ENCODE peak calls at places on chromosomes 16 and 17, in nine cellular contexts. T is WERI-Rb-1, U is endothelial cell, D is A549, L is fibroblast of pulmonary artery, E is AG10803, Q is heart right ventricle, F is NB4, X is AG04450. J is an unnamed sample.

GRCh38 chr17:37131670-37132620 is 183.2 kb downstream of the AATF start:
- DNase-seq in D (no peak), L (no peak), X (no peak), E (no peak), F (no peak), T (no peak), Q (no peak), U (no peak), J (no peak)

GRCh38 chr17:42026821-42027539 is 7.1 kb downstream of the NKIRAS2 start:
- DNase-seq in X (no peak), Q (no peak), U (no peak), F (no peak), T (no peak), E (no peak), L (no peak), D (no peak), J (no peak)

GRCh38 chr17:81802048-81802758 is 1.7 kb upstream of the GCGR start:
- DNase-seq in U (no peak), D (no peak), Q (no peak), E (no peak), T (no peak), X (no peak), L (no peak), F (no peak), J (no peak)

GRCh38 chr17:47288531-47289116 is 35.0 kb downstream of the ITGB3 start:
- DNase-seq in Q (no peak), D (peak), X (no peak), L (peak), F (peak), E (no peak), U (no peak), T (no peak), J (no peak)

GRCh38 chr17:38656959-38657823 is 17.6 kb downstream of the EPOP start:
- DNase-seq in X (no peak), F (no peak), U (no peak), T (no peak), D (no peak), L (no peak), Q (no peak), E (no peak), J (peak)

GRCh38 chr16:87700406-87701065 is 65.2 kb downstream of the KLHDC4 start:
- DNase-seq in E (no peak), U (no peak), F (no peak), Q (no peak), T (no peak), X (no peak), L (no peak), D (no peak), J (no peak)

GRCh38 chr16:626787-627457 is 3.9 kb upstream of the WFIKKN1 start:
- DNase-seq in X (peak), L (peak), E (peak), T (no peak), F (no peak), Q (no peak), U (no peak), D (peak), J (no peak)

GRCh38 chr17:41688641-41689496 is at the start of gene EIF1:
- DNase-seq in T (peak), F (peak), D (peak), X (peak), L (peak), U (peak), E (peak), Q (peak), J (peak)

GRCh38 chr16:88825146-88825545 is 13.4 kb upstream of the APRT start:
- DNase-seq in F (no peak), L (no peak), U (no peak), X (no peak), Q (no peak), T (no peak), D (no peak), E (no peak), J (no peak)

GRCh38 chr16:49528035-49528434 is 154.4 kb downstream of the C16orf78 start:
- DNase-seq in T (no peak), E (no peak), Q (no peak), D (no peak), F (no peak), L (peak), U (no peak), X (no peak), J (no peak)

GRCh38 chr16:19900590-19900989 is 15.9 kb upstream of the GPRC5B start:
- DNase-seq in L (no peak), U (no peak), Q (no peak), D (no peak), T (no peak), E (no peak), F (no peak), X (no peak), J (no peak)
- TF ChIP-seq CTCF in L (no peak), U (no peak), Q (no peak), D (no peak), T (peak), E (no peak), F (no peak), X (peak), J (no peak)

GRCh38 chr17:65984299-65984698 is 207.6 kb downstream of the CEP112 start:
- DNase-seq in F (no peak), L (peak), T (no peak), X (peak), E (no peak), D (no peak), Q (no peak), U (no peak), J (no peak)

GRCh38 chr17:65990593-65990992 is 201.3 kb downstream of the CEP112 start:
- DNase-seq in E (no peak), L (no peak), T (no peak), U (no peak), X (no peak), D (no peak), Q (peak), F (no peak), J (no peak)

GRCh38 chr17:65985571-65985970 is 206.4 kb downstream of the CEP112 start:
- DNase-seq in Q (no peak), U (no peak), D (no peak), T (no peak), L (no peak), X (no peak), F (no peak), E (no peak), J (no peak)

GRCh38 chr17:65988451-65988850 is 203.5 kb downstream of the CEP112 start:
- DNase-seq in F (no peak), L (no peak), D (no peak), T (no peak), Q (no peak), X (no peak), U (no peak), E (no peak), J (no peak)

DNA sequence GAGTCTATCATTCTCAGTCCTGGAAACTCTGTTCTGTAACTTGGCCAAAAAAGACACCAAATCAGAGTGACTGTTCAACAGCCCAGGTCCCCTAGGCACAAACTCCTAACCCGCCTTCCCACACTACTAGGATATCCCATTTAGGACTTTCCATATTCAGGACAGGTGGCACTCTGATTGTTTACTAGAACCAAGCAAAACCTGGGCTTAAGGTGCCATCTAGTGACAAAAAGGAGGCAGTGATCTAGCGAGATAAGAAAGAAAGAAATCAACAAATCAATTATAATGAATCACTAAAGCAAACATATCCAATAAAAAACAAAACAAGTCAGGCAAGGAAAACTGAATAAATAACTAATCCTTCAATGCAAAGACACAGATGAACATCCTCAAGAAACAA is 203.9 kb downstream of the CEP112 start:
- DNase-seq in X (peak), F (peak), D (peak), E (peak), U (peak), Q (no peak), T (peak), L (peak), J (no peak)
- TF ChIP-seq CTCF in X (peak), F (peak), D (peak), E (peak), U (peak), Q (peak), T (peak), L (peak), J (peak)

GRCh38 chr17:46126840-46127239 is 66.4 kb downstream of the KANSL1 start:
- DNase-seq in T (no peak), F (no peak), U (no peak), D (no peak), Q (no peak), E (no peak), X (no peak), L (no peak), J (no peak)
- TF ChIP-seq CTCF in T (no peak), F (no peak), U (no peak), D (no peak), Q (no peak), E (no peak), X (no peak), L (no peak), J (no peak)

GRCh38 chr17:51103451-51103850 is 17.2 kb downstream of the SPAG9 start:
- DNase-seq in T (no peak), Q (no peak), X (no peak), E (no peak), L (no peak), D (no peak), F (no peak), U (no peak), J (no peak)
- TF ChIP-seq CTCF in T (no peak), Q (no peak), X (no peak), E (no peak), L (no peak), D (no peak), F (no peak), U (no peak), J (no peak)

DNA sequence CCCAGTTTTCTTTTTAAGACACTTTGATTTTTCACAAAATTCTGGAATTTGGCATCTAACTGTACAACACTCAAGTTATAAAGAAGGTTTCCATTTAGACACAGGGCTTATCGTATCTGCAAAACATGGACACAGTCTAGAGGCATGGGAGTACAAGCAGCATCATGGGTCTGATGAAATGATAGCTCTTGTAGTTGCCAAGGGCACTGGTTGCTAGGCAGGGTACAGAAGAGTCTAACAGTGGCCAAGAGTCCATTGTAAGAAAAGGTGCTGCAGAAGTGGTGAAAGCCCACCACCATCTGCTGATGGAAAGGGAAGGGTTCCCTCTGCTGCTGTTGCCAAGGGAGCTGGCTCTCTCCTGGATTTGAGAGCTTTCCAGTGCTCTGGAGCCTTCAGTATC is 20.8 kb downstream of the MYOCD start:
- DNase-seq in F (no peak), D (no peak), L (no peak), T (no peak), E (no peak), X (no peak), U (no peak), Q (no peak), J (no peak)
- TF ChIP-seq CTCF in F (no peak), D (no peak), L (no peak), T (no peak), E (no peak), X (no peak), U (no peak), Q (no peak), J (no peak)

GRCh38 chr17:70259400-70259799 is 90.1 kb downstream of the KCNJ2 start:
- DNase-seq in E (no peak), Q (no peak), U (no peak), F (no peak), T (no peak), X (no peak), L (no peak), D (no peak), J (no peak)
- TF ChIP-seq CTCF in E (no peak), Q (no peak), U (no peak), F (no peak), T (no peak), X (no peak), L (no peak), D (no peak), J (no peak)

DNA sequence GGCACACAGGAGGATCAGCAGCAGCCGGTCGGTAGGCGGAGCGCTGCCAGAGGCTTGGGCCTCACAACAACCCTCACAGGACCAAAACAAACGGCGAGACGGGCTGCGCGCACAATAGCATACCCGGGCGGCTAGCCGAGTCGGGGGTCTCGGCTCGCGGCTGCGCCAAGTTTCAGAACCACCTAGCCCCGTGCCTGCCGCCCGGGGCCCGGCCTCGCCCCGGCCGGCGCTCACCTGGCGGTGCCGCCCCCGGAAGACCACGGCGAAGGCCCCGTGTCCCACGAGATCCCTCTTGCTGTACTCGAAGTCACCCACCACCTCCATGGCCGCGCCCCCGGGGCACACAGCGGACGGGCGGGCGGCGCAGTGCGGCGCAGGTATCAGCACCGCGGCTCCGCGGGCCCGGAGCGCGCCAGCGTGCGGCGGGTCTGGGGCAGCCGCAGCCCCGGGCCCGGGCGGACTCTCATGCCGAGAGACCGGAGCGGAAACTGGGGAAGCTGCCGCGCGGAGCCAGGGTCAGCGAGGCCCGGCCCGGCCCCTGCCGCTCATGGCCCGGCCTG is 562 bp downstream of the ULK2 start:
- DNase-seq in E (peak), U (peak), F (peak), T (peak), D (peak), L (peak), Q (peak), X (no peak), J (peak)
- TF ChIP-seq CTCF in E (peak), U (no peak), F (peak), T (peak), D (peak), L (peak), Q (peak), X (peak), J (no peak)